ENCODE peak calls at places on chromosome 6, in five cellular contexts. J is adrenal gland, C is tibial nerve, X is body of pancreas, S is esophagus squamous epithelium. B is an unnamed sample.

GRCh38 chr6:38901802-38902522 is 146.6 kb upstream of the GLP1R start:
- DNase-seq in C (no peak), S (no peak), X (no peak), J (no peak), B (no peak)

GRCh38 chr6:48978016-48978415 is 485.0 kb downstream of the MMUT start:
- DNase-seq in J (no peak), S (no peak), X (no peak), C (no peak), B (no peak)

GRCh38 chr6:33620158-33620583 is 951 bp upstream of the ITPR3 start:
- DNase-seq in X (peak), J (peak), C (peak), S (no peak), B (no peak)

GRCh38 chr6:113774122-113774835 is 82.9 kb upstream of the MARCKS start:
- DNase-seq in S (no peak), C (no peak), J (no peak), X (no peak), B (no peak)

GRCh38 chr6:42520786-42521607 is 42.8 kb upstream of the UBR2 start:
- DNase-seq in X (no peak), S (no peak), J (no peak), C (no peak), B (no peak)

GRCh38 chr6:12169377-12169776 is 120.8 kb upstream of the EDN1 start:
- DNase-seq in J (no peak), X (no peak), S (no peak), C (no peak), B (no peak)

GRCh38 chr6:30061766-30062458 is 847 bp downstream of the POLR1H start:
- DNase-seq in J (peak), X (peak), C (no peak), S (no peak), B (no peak)

GRCh38 chr6:12208190-12208589 is 82.0 kb upstream of the EDN1 start:
- DNase-seq in S (no peak), X (no peak), J (peak), C (peak), B (peak)

GRCh38 chr6:148577687-148578488 is 168.9 kb upstream of the UST start:
- DNase-seq in C (peak), X (peak), S (no peak), J (peak), B (peak)

GRCh38 chr6:150670311-150670710 is 70.6 kb downstream of the PLEKHG1 start:
- DNase-seq in J (no peak), X (no peak), S (no peak), C (no peak), B (no peak)

GRCh38 chr6:71724456-71725180 is 161.7 kb upstream of the RIMS1 start:
- DNase-seq in X (no peak), C (no peak), J (no peak), S (no peak), B (no peak)

GRCh38 chr6:33815854-33816253 is 12.1 kb upstream of the MLN start:
- DNase-seq in J (no peak), C (no peak), S (no peak), X (no peak), B (peak)

GRCh38 chr6:29908710-29909109 is 33.6 kb upstream of the HLA-A start:
- DNase-seq in C (no peak), J (no peak), X (no peak), S (no peak), B (no peak)

GRCh38 chr6:144460224-144461095 is 175.3 kb downstream of the UTRN start:
- DNase-seq in S (no peak), X (no peak), C (no peak), J (no peak), B (no peak)

GRCh38 chr6:41716516-41717446 is 18.6 kb downstream of the TFEB start:
- DNase-seq in J (no peak), S (no peak), C (no peak), X (no peak), B (no peak)

GRCh38 chr6:82006027-82006738 is 241.4 kb downstream of the IBTK start:
- DNase-seq in J (peak), X (peak), S (no peak), C (no peak), B (no peak)

GRCh38 chr6:29517245-29517644 is 29.5 kb upstream of the MAS1L start:
- DNase-seq in S (no peak), C (no peak), X (no peak), J (no peak), B (no peak)

GRCh38 chr6:136701011-136701410 is 91.3 kb downstream of the MAP3K5 start:
- DNase-seq in C (no peak), J (no peak), S (no peak), X (no peak), B (no peak)

GRCh38 chr6:122789078-122789861 is at the start of gene SMPDL3A:
- DNase-seq in X (peak), S (no peak), C (peak), J (peak), B (peak)

GRCh38 chr6:104995989-104996617 is 39.2 kb downstream of the LIN28B start:
- DNase-seq in C (no peak), S (no peak), X (no peak), J (no peak), B (no peak)

GRCh38 chr6:57421503-57421902 is 104.1 kb downstream of the PRIM2 start:
- DNase-seq in S (no peak), C (no peak), J (no peak), X (no peak), B (no peak)

GRCh38 chr6:125057392-125058246 is 95.4 kb downstream of the RNF217 start:
- DNase-seq in J (no peak), S (no peak), X (no peak), C (no peak), B (no peak)

GRCh38 chr6:159682265-159682664 is 10.8 kb downstream of the SOD2 start:
- DNase-seq in J (no peak), S (no peak), X (no peak), C (no peak), B (no peak)

GRCh38 chr6:156844089-156844488 is 66.9 kb downstream of the ARID1B start:
- DNase-seq in X (no peak), C (no peak), J (no peak), S (no peak), B (no peak)

GRCh38 chr6:27168108-27168507 is 79.4 kb upstream of the PRSS16 start:
- DNase-seq in S (no peak), X (no peak), C (no peak), J (no peak), B (no peak)

GRCh38 chr6:72446427-72446826 is 175.4 kb upstream of the KCNQ5 start:
- DNase-seq in J (no peak), C (no peak), S (no peak), X (no peak), B (no peak)

GRCh38 chr6:114210467-114210866 is 132.4 kb downstream of the HS3ST5 start:
- DNase-seq in C (no peak), S (no peak), J (no peak), X (no peak), B (no peak)

GRCh38 chr6:147285087-147285855 is 81.1 kb downstream of the STXBP5 start:
- DNase-seq in S (no peak), C (no peak), J (no peak), X (no peak), B (no peak)

GRCh38 chr6:28719275-28719940 is 193.7 kb downstream of the GPX5 start:
- DNase-seq in S (no peak), X (no peak), J (no peak), C (no peak), B (no peak)

GRCh38 chr6:157223021-157223430 is 100.3 kb downstream of the TMEM242 start:
- DNase-seq in S (no peak), C (no peak), J (no peak), X (peak), B (no peak)

GRCh38 chr6:144352310-144352709 is 67.2 kb downstream of the UTRN start:
- DNase-seq in X (no peak), C (no peak), S (no peak), J (no peak), B (no peak)

DNA sequence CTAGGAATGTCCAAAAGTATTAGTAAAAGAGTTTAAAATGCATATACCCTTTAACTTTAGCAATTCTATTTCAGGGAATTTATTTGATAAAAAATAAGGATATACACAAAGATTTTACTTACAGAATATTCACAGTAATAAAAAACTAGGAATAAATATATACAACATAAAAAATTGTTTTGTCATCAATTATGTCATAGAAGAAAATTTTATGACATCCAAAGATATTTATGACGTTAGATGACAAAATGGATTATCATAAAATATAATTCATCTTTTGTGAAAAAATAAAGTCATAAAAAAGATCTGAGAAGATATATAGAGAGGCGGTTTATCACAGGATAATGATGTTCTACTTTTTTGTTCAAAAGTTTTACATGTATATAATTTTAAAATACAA is 32.0 kb upstream of the TCF21 start:
- DNase-seq in X (no peak), C (no peak), S (no peak), J (no peak), B (no peak)
- TF ChIP-seq POLR2A in X (no peak), C (no peak), S (no peak), J (no peak), B (no peak)

DNA sequence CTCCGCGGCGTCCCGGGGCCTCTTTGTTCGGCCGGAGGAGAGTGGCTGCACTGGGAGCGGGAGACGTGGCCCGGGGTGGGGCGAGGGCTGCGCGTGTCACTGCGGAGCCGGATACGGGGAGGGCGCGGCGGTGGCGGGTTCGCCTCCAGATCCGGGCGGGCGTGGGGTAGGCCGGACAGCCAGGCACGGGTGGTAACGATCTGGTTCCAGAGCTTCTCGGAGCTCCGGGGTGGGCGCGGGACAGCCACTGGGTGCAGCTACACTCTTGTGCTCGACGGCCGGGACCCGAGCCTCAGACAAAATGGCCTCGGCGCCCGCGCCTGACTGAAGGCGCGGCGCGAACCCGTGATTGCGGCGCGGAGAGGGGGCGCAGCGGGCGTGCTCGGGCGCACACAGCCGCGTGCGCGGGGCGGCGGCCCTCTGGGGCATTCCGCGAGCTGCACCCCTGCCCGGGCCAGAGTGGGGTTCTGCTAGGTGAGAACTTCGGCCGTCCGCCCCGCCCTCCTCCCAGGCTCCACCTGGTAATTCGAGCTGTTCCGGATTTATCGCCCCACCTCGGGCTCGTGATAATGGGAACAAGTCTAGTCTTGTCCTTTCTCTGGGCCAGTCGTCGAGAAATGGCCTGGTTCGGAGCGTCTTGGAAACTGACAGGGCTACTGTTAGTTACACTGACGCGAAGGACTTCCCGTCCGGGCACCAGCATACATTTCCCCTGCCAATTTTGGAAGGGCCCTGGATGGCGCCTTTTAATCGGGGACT is 1.0 kb downstream of the LOC128125822 start:
- DNase-seq in J (peak), S (peak), C (peak), X (peak), B (peak)
- TF ChIP-seq POLR2A in J (peak), S (peak), C (peak), X (peak), B (peak)

GRCh38 chr6:154996841-154997311 is 1.8 kb downstream of the TIAM2 start:
- DNase-seq in J (no peak), C (no peak), S (no peak), X (no peak), B (no peak)

GRCh38 chr6:154993710-154994109 is 1.4 kb upstream of the TIAM2 start:
- DNase-seq in C (no peak), S (no peak), X (no peak), J (no peak), B (no peak)

GRCh38 chr6:154994881-154995240 is 254 bp upstream of the TIAM2 start:
- DNase-seq in S (no peak), X (no peak), J (no peak), C (no peak), B (no peak)

GRCh38 chr6:154993026-154993425 is 2.1 kb upstream of the TIAM2 start:
- DNase-seq in S (no peak), C (no peak), X (no peak), J (no peak), B (no peak)

GRCh38 chr6:154995241-154996162 is at the start of gene TIAM2:
- DNase-seq in C (no peak), X (no peak), S (no peak), J (peak), B (peak)
- TF ChIP-seq POLR2A in C (no peak), X (no peak), S (no peak), J (peak), B (peak)

GRCh38 chr6:100452998-100453397 is 11.7 kb downstream of the SIM1 start:
- DNase-seq in J (no peak), S (no peak), C (no peak), X (no peak), B (no peak)
- TF ChIP-seq POLR2A in J (no peak), S (no peak), C (no peak), X (no peak), B (no peak)

GRCh38 chr6:37205189-37205996 is 35.4 kb downstream of the PIM1 start:
- DNase-seq in C (no peak), X (no peak), J (no peak), S (no peak), B (no peak)

GRCh38 chr6:37202788-37203491 is 33.0 kb downstream of the PIM1 start:
- DNase-seq in S (no peak), C (no peak), X (no peak), J (no peak), B (no peak)

GRCh38 chr6:37205997-37206340 is 36.0 kb downstream of the PIM1 start:
- DNase-seq in S (no peak), X (no peak), J (no peak), C (no peak), B (no peak)

GRCh38 chr6:37201726-37202125 is 31.8 kb downstream of the PIM1 start:
- DNase-seq in S (no peak), X (no peak), C (no peak), J (no peak), B (no peak)

DNA sequence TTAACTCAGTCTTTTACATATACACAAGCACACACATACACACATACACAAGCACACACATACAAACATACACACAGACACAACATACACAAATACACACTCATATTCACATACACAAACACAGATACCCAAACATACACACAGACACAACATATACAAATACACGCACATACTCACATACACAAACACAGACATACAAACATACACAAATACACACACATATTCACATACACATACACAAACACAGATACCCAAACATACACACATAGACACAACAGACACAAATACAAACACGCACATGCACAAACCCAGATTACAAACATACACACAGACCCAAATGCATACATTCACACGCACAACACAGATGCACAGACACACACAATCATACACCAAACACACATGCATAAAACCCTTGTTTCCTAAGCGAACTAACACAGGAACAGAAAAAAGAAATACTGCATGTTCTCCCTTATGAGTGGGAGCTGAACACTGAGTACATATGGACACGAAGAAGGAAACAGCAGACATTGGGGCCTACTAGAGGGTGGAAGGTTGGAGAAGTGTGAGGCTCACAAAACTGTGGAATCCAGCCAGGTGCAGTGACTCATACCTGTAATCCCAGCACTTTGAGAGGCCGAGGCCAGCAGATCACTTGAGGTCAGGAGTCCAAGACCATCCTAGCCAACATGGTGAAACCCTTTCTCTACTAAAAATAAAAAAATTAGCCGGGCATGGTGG is 34.2 kb downstream of the PIM1 start:
- DNase-seq in J (peak), X (peak), C (no peak), S (no peak), B (no peak)
- TF ChIP-seq POLR2A in J (no peak), X (no peak), C (no peak), S (no peak), B (no peak)

GRCh38 chr6:116102856-116103255 is 2.2 kb downstream of the NT5DC1 start:
- DNase-seq in X (no peak), S (no peak), J (no peak), C (no peak), B (no peak)
- TF ChIP-seq POLR2A in X (no peak), S (no peak), J (no peak), C (no peak), B (no peak)

DNA sequence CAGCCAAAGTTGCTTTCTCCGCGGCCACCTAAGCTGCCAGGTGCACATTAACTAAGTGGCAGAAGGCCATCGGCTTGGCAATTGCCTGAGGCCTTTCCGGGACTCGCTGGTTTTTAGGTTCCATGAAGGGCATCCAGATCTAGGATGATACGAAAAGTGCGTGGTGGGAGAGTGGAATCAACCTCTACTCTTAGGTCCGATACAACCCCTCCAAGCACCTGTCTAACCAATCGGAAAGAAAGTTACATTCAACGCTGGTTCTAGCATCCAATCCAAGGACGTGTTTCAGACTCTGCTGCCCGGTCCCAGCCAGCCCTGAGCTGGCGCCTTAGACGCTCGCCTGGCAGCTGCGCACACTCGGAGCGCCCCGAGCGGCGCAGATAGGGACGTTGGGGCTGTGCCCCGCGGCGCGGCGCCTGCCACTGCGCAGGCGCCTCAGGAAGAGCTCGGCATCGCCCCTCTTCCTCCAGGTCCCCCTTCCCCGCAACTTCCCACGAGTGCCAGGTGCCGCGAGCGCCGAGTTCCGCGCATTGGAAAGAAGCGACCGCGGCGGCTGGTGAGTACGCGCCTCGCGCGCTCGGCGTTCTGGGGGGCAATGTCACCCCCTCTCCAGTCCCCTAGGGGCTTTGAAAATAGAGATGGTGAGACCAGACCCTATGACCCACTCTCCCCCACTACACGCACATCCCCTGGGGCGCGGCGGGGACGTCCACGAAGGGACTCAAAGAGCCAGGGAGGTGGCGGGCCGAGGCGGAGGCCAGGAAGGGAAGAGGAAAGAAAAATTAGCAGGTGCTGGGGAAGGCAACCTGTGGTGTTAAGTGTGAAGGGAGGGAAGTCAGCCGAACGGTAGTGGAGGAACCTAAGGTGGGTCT is at the start of gene ENPP4:
- DNase-seq in X (peak), C (peak), S (peak), J (peak), B (no peak)
- TF ChIP-seq POLR2A in X (peak), C (peak), S (peak), J (peak), B (no peak)

GRCh38 chr6:110475255-110475654 is 1.2 kb downstream of the SLC22A16 start:
- DNase-seq in J (peak), S (no peak), X (no peak), C (peak), B (no peak)
- TF ChIP-seq POLR2A in J (no peak), S (no peak), X (peak), C (no peak), B (no peak)

B was measured in H54.